ENCODE peak calls at places on chromosomes 4 and X, in seven cellular contexts. V is activated T-cell treated with anti-CD3 and anti-CD28 coated beads for 1 hour; G is HT1080; W is psoas muscle; O is T-cell; B is naive thymus-derived CD8-positive, alpha-beta T cell; S is NCI-H146. C is an unnamed sample.

GRCh38 chr4:128572778-128573241 is 236.7 kb upstream of the JADE1 start:
- DNase-seq in W (no peak), G (peak; percentile 46), O (no peak), V (no peak), S (no peak), B (no peak), C (no peak)

GRCh38 chrX:69538321-69538876 is 34.3 kb downstream of the NALF2 start:
- DNase-seq in W (peak; percentile 78), B (peak; percentile 69), V (peak; percentile 69), O (peak; percentile 35), S (peak; percentile 60), G (peak; percentile 32), C (peak; percentile 88)

GRCh38 chr4:104113850-104114249 is 380.8 kb downstream of the CXXC4 start:
- DNase-seq in W (no peak), B (no peak), G (no peak), S (no peak), O (no peak), V (no peak), C (no peak)

GRCh38 chr4:12555011-12555410 is 929.1 kb downstream of the RAB28 start:
- DNase-seq in V (no peak), S (no peak), G (peak; percentile 84), O (no peak), B (no peak), W (no peak), C (no peak)

GRCh38 chrX:24245201-24245600 is 68.7 kb downstream of the SUPT20HL2 start:
- DNase-seq in B (no peak), G (peak; percentile 68), V (no peak), O (no peak), S (no peak), W (no peak), C (no peak)

GRCh38 chrX:150364347-150365050 is 1.4 kb downstream of the MAMLD1 start:
- DNase-seq in W (peak; percentile 19), O (no peak), G (no peak), B (peak; percentile 13), S (no peak), V (no peak), C (peak; percentile 45)

GRCh38 chrX:68830486-68831404 is 1.9 kb downstream of the EFNB1 start:
- DNase-seq in G (no peak), O (no peak), W (no peak), V (no peak), S (no peak), B (no peak), C (no peak)

GRCh38 chrX:3757510-3758025 is 44.1 kb upstream of the PRKX start:
- DNase-seq in G (no peak), W (no peak), B (no peak), S (no peak), V (no peak), O (no peak), C (no peak)

GRCh38 chrX:40146471-40147398 is 49.0 kb upstream of the BCOR start:
- DNase-seq in O (no peak), V (no peak), B (no peak), G (no peak), S (peak; percentile 66), W (no peak), C (peak; percentile 46)

GRCh38 chrX:140944710-140945109 is 57.7 kb upstream of the SPANXB1 start:
- DNase-seq in G (no peak), V (no peak), B (no peak), S (no peak), O (no peak), W (no peak), C (no peak)

GRCh38 chrX:148811236-148811635 is 310.8 kb downstream of the AFF2 start:
- DNase-seq in V (no peak), W (no peak), S (no peak), O (no peak), B (no peak), G (peak; percentile 47), C (no peak)

GRCh38 chr4:122503214-122503613 is 46.7 kb upstream of the IL2 start:
- DNase-seq in V (no peak), B (no peak), G (no peak), O (no peak), S (no peak), W (no peak), C (no peak)

GRCh38 chrX:142978130-142978684 is 47.5 kb upstream of the SPANXN4 start:
- DNase-seq in O (no peak), B (no peak), S (no peak), G (no peak), W (no peak), V (no peak), C (no peak)

GRCh38 chrX:11364835-11365234 is 71.6 kb downstream of the AMELX start:
- DNase-seq in O (no peak), G (no peak), V (no peak), W (no peak), B (no peak), S (no peak), C (no peak)